ENCODE peak calls at places on chromosomes 13 and 19, in seven cellular contexts. N is neuronal stem cell; J is CD8-positive, alpha-beta memory T cell; K is left ventricle myocardium inferior; C is CD8-positive, alpha-beta T cell; I is right cardiac atrium; H is lower lobe of right lung. D is an unnamed sample. For H3K4me1, the result is how much of the 10 kb centered on the place peaks cover.

GRCh38 chr19:38765214-38765613 is 8.1 kb downstream of the LGALS7 start:
- DNase-seq in I (no peak), C (no peak), N (no peak), H (no peak), J (no peak), K (no peak), D (no peak)

GRCh38 chr19:55809381-55810058 is 22.3 kb downstream of the NLRP11 start:
- DNase-seq in H (peak), K (peak), C (no peak), N (no peak), J (peak), I (peak), D (peak)

GRCh38 chr13:34847751-34848150 is 94.3 kb upstream of the NBEA start:
- DNase-seq in K (no peak), H (no peak), J (no peak), I (no peak), N (no peak), C (no peak), D (no peak)

GRCh38 chr13:80048802-80049201 is 292.1 kb downstream of the SPRY2 start:
- DNase-seq in H (peak), I (peak), J (no peak), C (no peak), N (no peak), K (peak), D (no peak)

GRCh38 chr13:113023694-113024430 is 54.8 kb downstream of the MCF2L start:
- DNase-seq in N (no peak), I (no peak), H (no peak), C (no peak), J (no peak), K (no peak), D (no peak)

GRCh38 chr13:33017410-33017929 is 1.2 kb downstream of the KL start:
- DNase-seq in N (no peak), J (peak), K (peak), I (peak), H (peak), C (no peak), D (no peak)

GRCh38 chr19:867301-867793 is 7.9 kb downstream of the CFD start:
- DNase-seq in N (no peak), I (no peak), H (no peak), C (no peak), K (no peak), J (no peak), D (no peak)

GRCh38 chr19:17605761-17606745 is 50.6 kb downstream of the COLGALT1 start:
- DNase-seq in N (peak), I (peak), J (peak), C (peak), H (peak), K (peak), D (peak)

GRCh38 chr19:46125447-46125846 is 959 bp upstream of the IGFL3 start:
- DNase-seq in H (no peak), J (no peak), K (no peak), I (no peak), N (no peak), C (no peak), D (no peak)

GRCh38 chr13:30299746-30300145 is 7.6 kb downstream of the KATNAL1 start:
- DNase-seq in C (no peak), K (no peak), N (no peak), H (no peak), I (no peak), J (no peak), D (no peak)

GRCh38 chr19:16637535-16637934 is 9.5 kb upstream of the MED26 start:
- DNase-seq in H (no peak), C (no peak), N (no peak), I (no peak), J (no peak), K (no peak), D (no peak)

GRCh38 chr19:5108123-5108613 is 139.3 kb downstream of the KDM4B start:
- DNase-seq in N (no peak), H (no peak), K (no peak), I (no peak), C (no peak), J (no peak), D (no peak)

GRCh38 chr19:35169226-35169995 is 14.9 kb downstream of the FXYD5 start:
- DNase-seq in J (no peak), H (no peak), C (no peak), N (no peak), K (no peak), I (no peak), D (no peak)

GRCh38 chr13:43411211-43411610 is 375.6 kb downstream of the ENOX1 start:
- DNase-seq in K (no peak), N (no peak), C (no peak), I (no peak), J (no peak), H (no peak), D (no peak)

GRCh38 chr13:46173656-46174055 is 8.3 kb downstream of the LCP1 start:
- DNase-seq in K (no peak), H (no peak), C (no peak), J (no peak), N (no peak), I (no peak), D (peak)

GRCh38 chr13:71524245-71525002 is 342.6 kb downstream of the DACH1 start:
- DNase-seq in N (no peak), J (no peak), C (no peak), I (no peak), H (no peak), K (no peak), D (no peak)

GRCh38 chr19:31974290-31974689 is 371.1 kb upstream of the ZNF507 start:
- DNase-seq in C (no peak), K (no peak), N (no peak), H (no peak), I (no peak), J (no peak), D (no peak)

GRCh38 chr13:24747248-24748151 is 16.5 kb upstream of the RNF17 start:
- DNase-seq in H (no peak), J (no peak), N (peak), I (no peak), C (no peak), K (no peak), D (no peak)

GRCh38 chr19:6047741-6048231 is 62.5 kb downstream of the RFX2 start:
- DNase-seq in K (no peak), J (no peak), C (no peak), I (no peak), H (no peak), N (peak), D (no peak)

GRCh38 chr13:101398920-101399319 is 17.4 kb downstream of the NALCN start:
- DNase-seq in N (no peak), H (no peak), K (no peak), J (no peak), C (no peak), I (no peak), D (no peak)

GRCh38 chr13:76732367-76732766 is 153.8 kb downstream of the KCTD12 start:
- DNase-seq in H (no peak), C (no peak), J (no peak), K (no peak), N (no peak), I (no peak), D (no peak)

GRCh38 chr19:10603084-10603872 is 16.2 kb upstream of the AP1M2 start:
- DNase-seq in I (peak), N (no peak), K (peak), H (peak), C (peak), J (peak), D (peak)

GRCh38 chr19:7287716-7288115 is 6.5 kb downstream of the INSR start:
- DNase-seq in I (no peak), N (no peak), J (no peak), C (no peak), K (no peak), H (no peak), D (no peak)

GRCh38 chr19:33063356-33064116 is 1.2 kb downstream of the RHPN2 start:
- DNase-seq in J (no peak), K (no peak), C (no peak), H (peak), N (peak), I (peak), D (no peak)

GRCh38 chr19:37691881-37692504 is 27.6 kb downstream of the ZNF607 start:
- DNase-seq in C (peak), J (peak), K (peak), N (peak), H (peak), I (peak), D (peak)

GRCh38 chr19:18558595-18558994 is 925 bp downstream of the KXD1 start:
- DNase-seq in N (no peak), C (no peak), J (no peak), K (no peak), I (no peak), H (no peak), D (no peak)

GRCh38 chr19:45380107-45380506 is 9.7 kb upstream of the ERCC2 start:
- DNase-seq in N (no peak), H (no peak), J (no peak), I (no peak), K (no peak), C (no peak), D (no peak)

GRCh38 chr19:7869453-7869909 is 4.7 kb downstream of the PRR36 start:
- DNase-seq in N (no peak), C (peak), J (peak), H (peak), K (peak), I (peak), D (peak)

GRCh38 chr13:85379433-85379832 is 419.8 kb downstream of the SLITRK6 start:
- DNase-seq in C (no peak), K (no peak), J (no peak), I (no peak), N (no peak), H (no peak), D (no peak)

GRCh38 chr19:38691938-38692457 is 44.5 kb downstream of the ACTN4 start:
- DNase-seq in K (no peak), I (peak), H (peak), C (no peak), J (no peak), N (no peak), D (no peak)

GRCh38 chr19:43784981-43785808 is 4.4 kb upstream of the KCNN4 start:
- DNase-seq in J (no peak), N (peak), H (peak), C (peak), I (peak), K (no peak), D (peak)

GRCh38 chr13:39578821-39579291 is 24.1 kb downstream of the LHFPL6 start:
- DNase-seq in H (no peak), I (no peak), J (no peak), K (no peak), N (no peak), C (no peak), D (no peak)

GRCh38 chr13:30870049-30870884 is 35.8 kb upstream of the MEDAG start:
- DNase-seq in N (peak), I (peak), H (no peak), J (no peak), C (no peak), K (peak), D (no peak)

GRCh38 chr13:75931116-75931515 is 295.0 kb downstream of the LMO7 start:
- DNase-seq in K (no peak), C (no peak), J (no peak), H (no peak), N (no peak), I (no peak), D (no peak)

GRCh38 chr13:106103779-106104178 is 431.7 kb downstream of the EFNB2 start:
- DNase-seq in J (no peak), K (no peak), C (no peak), I (no peak), N (no peak), H (no peak), D (no peak)

GRCh38 chr19:56107626-56108351 is 13.3 kb downstream of the ZNF787 start:
- DNase-seq in H (no peak), N (no peak), J (no peak), I (peak), C (no peak), K (no peak), D (no peak)

GRCh38 chr13:75165543-75166230 is 316.3 kb downstream of the TBC1D4 start:
- DNase-seq in C (no peak), H (no peak), K (no peak), J (no peak), N (no peak), I (no peak), D (no peak)

GRCh38 chr13:79678100-79678499 is 197.1 kb downstream of the NDFIP2 start:
- DNase-seq in J (no peak), C (no peak), I (no peak), H (no peak), N (no peak), K (no peak), D (no peak)

GRCh38 chr13:48859168-48860105 is 116.3 kb upstream of the FNDC3A start:
- DNase-seq in K (no peak), H (no peak), N (no peak), I (no peak), C (no peak), J (no peak), D (no peak)
- H3K4me1 ChIP-seq in K (under half), H (under half), N (under half), I (under half), C (under half), J (under half), D (under half)

DNA sequence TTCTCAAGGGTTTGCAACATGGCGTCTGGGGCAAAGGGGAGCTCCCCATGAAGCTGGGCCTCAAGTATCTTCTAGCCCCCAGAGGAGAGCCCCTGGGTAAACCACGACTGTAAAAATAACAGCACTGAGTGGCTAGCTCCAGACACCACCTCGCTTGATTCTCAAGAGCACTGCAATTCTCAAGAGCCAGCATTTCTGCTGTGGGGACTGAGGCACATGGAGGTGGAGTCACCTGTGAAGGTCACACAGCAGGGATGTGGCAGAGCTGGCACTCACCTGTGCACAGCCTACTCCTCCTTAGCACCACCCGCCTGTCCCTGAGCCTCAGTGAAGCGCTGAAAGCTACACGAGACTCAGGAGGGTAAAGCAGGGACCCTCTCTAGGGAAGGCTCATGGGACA is 20.7 kb upstream of the CCNP start:
- DNase-seq in N (no peak), C (no peak), J (no peak), I (no peak), H (no peak), K (no peak), D (no peak)
- H3K4me1 ChIP-seq in N (under half), C (under half), J (under half), I (under half), H (under half), K (half or more), D (under half)

GRCh38 chr13:110305949-110306339 is 1.0 kb downstream of the COL4A1 start:
- DNase-seq in J (no peak), H (no peak), C (no peak), I (no peak), K (no peak), N (no peak), D (no peak)
- H3K4me1 ChIP-seq in J (under half), H (under half), C (under half), I (under half), K (half or more), N (under half), D (under half)

DNA sequence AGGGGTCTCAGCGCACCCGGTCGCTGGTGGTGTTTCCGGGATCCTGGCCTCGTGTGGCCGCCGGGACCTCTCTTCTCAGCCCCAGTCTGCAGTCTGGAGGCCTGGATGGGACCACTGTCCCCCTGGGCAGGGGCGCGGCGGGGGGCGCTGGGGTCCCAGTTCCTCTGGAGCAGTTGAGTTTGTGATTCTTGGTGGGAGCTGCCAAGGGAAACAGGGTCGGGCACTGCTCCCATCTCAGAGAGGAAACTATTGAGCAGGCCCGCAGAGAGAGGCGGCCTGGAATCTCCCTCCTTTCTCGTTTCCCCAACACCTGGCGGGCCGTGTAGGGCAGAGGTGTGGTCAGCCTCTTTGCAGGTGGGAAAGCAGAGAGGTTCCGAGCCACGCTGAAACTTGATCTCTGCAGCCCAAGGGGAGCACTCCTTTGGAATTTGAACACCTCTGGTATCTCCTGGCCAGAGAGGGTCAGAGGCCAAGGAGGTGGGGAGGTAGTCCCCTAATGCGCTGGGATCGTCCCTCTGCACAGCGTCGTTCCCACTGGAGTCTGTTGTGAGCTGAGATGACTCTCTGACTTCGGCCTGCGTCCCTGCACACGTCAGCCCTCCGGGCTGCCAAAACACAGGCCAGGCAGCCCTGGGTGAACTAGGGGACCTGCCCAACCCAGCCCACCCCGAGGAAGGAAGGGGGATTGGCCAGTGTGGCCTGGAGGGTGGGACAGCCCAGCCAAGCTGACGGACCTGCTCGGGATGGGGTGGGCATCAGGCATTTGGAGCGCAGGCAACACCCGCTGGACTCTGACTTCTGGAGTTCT is 769 bp downstream of the PLEKHF1 start:
- DNase-seq in N (peak), H (peak), C (no peak), I (peak), K (peak), J (no peak), D (peak)
- H3K4me1 ChIP-seq in N (under half), H (half or more), C (half or more), I (under half), K (half or more), J (half or more), D (under half)

DNA sequence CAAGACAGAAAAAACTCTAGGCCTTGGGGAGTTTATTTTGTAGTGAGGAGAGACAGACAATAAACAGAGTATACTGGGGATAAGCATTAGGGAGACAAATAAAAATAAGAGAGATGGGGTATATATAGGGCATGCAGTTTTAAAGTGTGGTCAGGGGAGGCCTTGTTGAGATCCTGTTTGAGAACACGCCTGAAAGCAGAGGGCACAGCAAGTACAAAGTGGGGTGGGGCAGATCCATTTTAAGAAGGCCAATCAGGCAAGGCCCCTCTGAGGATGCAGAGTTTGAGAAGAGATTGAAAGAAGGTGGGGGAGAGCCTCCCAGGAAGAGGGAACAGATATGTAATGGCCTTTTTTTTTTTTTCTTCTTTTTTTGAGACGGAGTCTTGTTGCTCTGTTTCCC is 2.1 kb downstream of the PPP2R1A start:
- DNase-seq in J (no peak), H (no peak), I (no peak), C (no peak), N (no peak), K (no peak), D (no peak)
- H3K4me1 ChIP-seq in J (half or more), H (under half), I (under half), C (half or more), N (under half), K (half or more), D (half or more)

DNA sequence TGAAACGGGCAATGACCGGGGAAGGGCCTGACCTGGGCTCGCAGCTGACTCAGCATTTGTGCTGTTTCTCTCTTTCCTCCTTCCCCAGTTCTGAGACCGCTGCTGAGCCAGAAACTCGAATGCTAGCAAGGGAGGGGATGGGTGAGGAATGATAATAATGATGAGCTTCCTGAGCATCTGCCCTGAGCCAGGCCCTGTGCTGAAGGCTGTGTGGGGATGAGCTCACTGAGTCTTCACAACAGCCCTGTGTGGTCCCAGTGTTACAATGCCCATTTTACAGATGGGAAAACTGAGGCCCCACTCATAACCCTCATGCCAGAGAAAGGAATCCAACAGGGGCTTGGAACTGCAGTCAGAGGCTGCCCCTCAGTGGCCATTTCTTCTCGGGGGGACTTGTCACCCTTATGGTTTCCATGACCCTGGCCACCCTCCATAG is 8.1 kb downstream of the SULT2B1 start:
- DNase-seq in N (no peak), K (no peak), J (no peak), H (no peak), C (no peak), I (no peak), D (no peak)
- H3K4me1 ChIP-seq in N (under half), K (under half), J (under half), H (under half), C (under half), I (under half), D (under half)

GRCh38 chr13:97441414-97441813 is 7.4 kb downstream of the RAP2A start:
- DNase-seq in N (no peak), I (no peak), K (no peak), J (no peak), H (no peak), C (no peak), D (no peak)
- H3K4me1 ChIP-seq in N (under half), I (under half), K (half or more), J (under half), H (under half), C (under half), D (under half)